ENCODE peak calls at places on chromosomes 16 and 17, in six cellular contexts. One of them, this sample, is unnamed.

GRCh38 chr16:63625141-63625540 is 1496.7 kb downstream of the CDH11 start:
- DNase-seq in left lung: no peak
- DNase-seq in cardiac muscle cell: peak; percentile 45
- DNase-seq in A549: no peak
- DNase-seq in mammary epithelial cell: no peak
- DNase-seq in prostate gland: no peak
- DNase-seq in this sample: no peak

GRCh38 chr16:57141822-57142631 is 43.8 kb downstream of the PSME3IP1 start:
- DNase-seq in A549: no peak
- DNase-seq in mammary epithelial cell: no peak
- DNase-seq in left lung: peak; percentile 55
- DNase-seq in prostate gland: no peak
- DNase-seq in cardiac muscle cell: no peak
- DNase-seq in this sample: no peak

GRCh38 chr16:2481676-2482075 is 6.7 kb downstream of the TBC1D24 start:
- DNase-seq in mammary epithelial cell: no peak
- DNase-seq in left lung: no peak
- DNase-seq in cardiac muscle cell: no peak
- DNase-seq in prostate gland: no peak
- DNase-seq in A549: no peak
- DNase-seq in this sample: no peak

GRCh38 chr16:67120025-67120424 is 10.3 kb downstream of the PHAF1 start:
- DNase-seq in prostate gland: no peak
- DNase-seq in cardiac muscle cell: no peak
- DNase-seq in left lung: no peak
- DNase-seq in A549: no peak
- DNase-seq in mammary epithelial cell: peak; percentile 41
- DNase-seq in this sample: no peak

GRCh38 chr17:47895856-47896671 is at the start of gene SP2:
- DNase-seq in prostate gland: peak; percentile 100
- DNase-seq in cardiac muscle cell: peak; percentile 100
- DNase-seq in left lung: peak; percentile 95
- DNase-seq in mammary epithelial cell: peak; percentile 100
- DNase-seq in A549: peak; percentile 100
- DNase-seq in this sample: peak; percentile 100

GRCh38 chr17:10585529-10585928 is 36.1 kb upstream of the MYH2 start:
- DNase-seq in A549: no peak
- DNase-seq in left lung: no peak
- DNase-seq in mammary epithelial cell: no peak
- DNase-seq in prostate gland: no peak
- DNase-seq in cardiac muscle cell: peak; percentile 56
- DNase-seq in this sample: no peak

GRCh38 chr17:73165616-73166404 is 1.0 kb downstream of the SSTR2 start:
- DNase-seq in prostate gland: no peak
- DNase-seq in A549: no peak
- DNase-seq in cardiac muscle cell: no peak
- DNase-seq in mammary epithelial cell: no peak
- DNase-seq in left lung: no peak
- DNase-seq in this sample: peak; percentile 53

GRCh38 chr17:35778641-35779196 is 16.7 kb downstream of the MMP28 start:
- DNase-seq in mammary epithelial cell: peak; percentile 43
- DNase-seq in cardiac muscle cell: peak; percentile 36
- DNase-seq in A549: no peak
- DNase-seq in left lung: no peak
- DNase-seq in prostate gland: no peak
- DNase-seq in this sample: no peak

GRCh38 chr17:49616546-49617205 is 41.0 kb downstream of the NXPH3 start:
- DNase-seq in cardiac muscle cell: peak; percentile 98
- DNase-seq in prostate gland: no peak
- DNase-seq in A549: no peak
- DNase-seq in mammary epithelial cell: peak; percentile 32
- DNase-seq in left lung: no peak
- DNase-seq in this sample: no peak

GRCh38 chr17:77723909-77724875 is 234.3 kb upstream of the TNRC6C start:
- DNase-seq in cardiac muscle cell: no peak
- DNase-seq in prostate gland: no peak
- DNase-seq in left lung: no peak
- DNase-seq in A549: no peak
- DNase-seq in mammary epithelial cell: no peak
- DNase-seq in this sample: no peak

GRCh38 chr17:64256913-64257807 is 5.9 kb downstream of the TEX2 start:
- DNase-seq in left lung: no peak
- DNase-seq in A549: no peak
- DNase-seq in cardiac muscle cell: peak; percentile 18
- DNase-seq in prostate gland: no peak
- DNase-seq in mammary epithelial cell: peak; percentile 87
- DNase-seq in this sample: peak; percentile 67

GRCh38 chr16:76277099-76278030 is at the start of gene CNTNAP4:
- DNase-seq in prostate gland: no peak
- DNase-seq in mammary epithelial cell: no peak
- DNase-seq in cardiac muscle cell: peak; percentile 8
- DNase-seq in left lung: peak; percentile 61
- DNase-seq in A549: no peak
- DNase-seq in this sample: peak; percentile 6

GRCh38 chr17:888998-889401 is 90.6 kb downstream of the NXN start:
- DNase-seq in mammary epithelial cell: no peak
- DNase-seq in cardiac muscle cell: no peak
- DNase-seq in left lung: no peak
- DNase-seq in prostate gland: no peak
- DNase-seq in A549: no peak
- DNase-seq in this sample: peak; percentile 88

GRCh38 chr16:68798398-68798797 is 44.9 kb upstream of the TANGO6 start:
- DNase-seq in cardiac muscle cell: no peak
- DNase-seq in left lung: no peak
- DNase-seq in mammary epithelial cell: peak; percentile 80
- DNase-seq in prostate gland: peak; percentile 44
- DNase-seq in A549: no peak
- DNase-seq in this sample: no peak

GRCh38 chr17:47205419-47205963 is 3.7 kb upstream of the MYL4 start:
- DNase-seq in A549: no peak
- DNase-seq in mammary epithelial cell: peak; percentile 80
- DNase-seq in prostate gland: peak; percentile 57
- DNase-seq in left lung: no peak
- DNase-seq in cardiac muscle cell: peak; percentile 81
- DNase-seq in this sample: no peak

GRCh38 chr17:62826956-62827355 is 18.8 kb upstream of the MARCHF10 start:
- DNase-seq in cardiac muscle cell: no peak
- DNase-seq in mammary epithelial cell: no peak
- DNase-seq in A549: no peak
- DNase-seq in prostate gland: no peak
- DNase-seq in left lung: no peak
- DNase-seq in this sample: no peak

GRCh38 chr17:66833201-66833600 is 1.7 kb upstream of the CACNG5 start:
- DNase-seq in mammary epithelial cell: no peak
- DNase-seq in cardiac muscle cell: no peak
- DNase-seq in left lung: no peak
- DNase-seq in prostate gland: no peak
- DNase-seq in A549: no peak
- DNase-seq in this sample: no peak

GRCh38 chr17:58156839-58157803 is 8.9 kb downstream of the OR4D1 start:
- DNase-seq in prostate gland: no peak
- DNase-seq in A549: peak; percentile 56
- DNase-seq in cardiac muscle cell: peak; percentile 9
- DNase-seq in left lung: peak; percentile 79
- DNase-seq in mammary epithelial cell: peak; percentile 8
- DNase-seq in this sample: peak; percentile 44

GRCh38 chr16:85796152-85796551 is 3.2 kb downstream of the EMC8 start:
- DNase-seq in cardiac muscle cell: no peak
- DNase-seq in left lung: no peak
- DNase-seq in mammary epithelial cell: no peak
- DNase-seq in A549: no peak
- DNase-seq in prostate gland: no peak
- DNase-seq in this sample: no peak

GRCh38 chr16:22070361-22071351 is 21.7 kb upstream of the VWA3A start:
- DNase-seq in cardiac muscle cell: peak; percentile 63
- DNase-seq in mammary epithelial cell: peak; percentile 58
- DNase-seq in left lung: no peak
- DNase-seq in prostate gland: peak; percentile 47
- DNase-seq in A549: no peak
- DNase-seq in this sample: no peak

GRCh38 chr17:31446195-31446967 is 54.9 kb downstream of the RAB11FIP4 start:
- DNase-seq in mammary epithelial cell: no peak
- DNase-seq in cardiac muscle cell: no peak
- DNase-seq in A549: no peak
- DNase-seq in prostate gland: no peak
- DNase-seq in left lung: no peak
- DNase-seq in this sample: no peak
- TF ChIP-seq CTCF in mammary epithelial cell: peak; percentile 28
- TF ChIP-seq CTCF in cardiac muscle cell: no peak
- TF ChIP-seq CTCF in A549: peak; percentile 27
- TF ChIP-seq CTCF in prostate gland: no peak
- TF ChIP-seq CTCF in left lung: no peak
- TF ChIP-seq CTCF in this sample: no peak

DNA sequence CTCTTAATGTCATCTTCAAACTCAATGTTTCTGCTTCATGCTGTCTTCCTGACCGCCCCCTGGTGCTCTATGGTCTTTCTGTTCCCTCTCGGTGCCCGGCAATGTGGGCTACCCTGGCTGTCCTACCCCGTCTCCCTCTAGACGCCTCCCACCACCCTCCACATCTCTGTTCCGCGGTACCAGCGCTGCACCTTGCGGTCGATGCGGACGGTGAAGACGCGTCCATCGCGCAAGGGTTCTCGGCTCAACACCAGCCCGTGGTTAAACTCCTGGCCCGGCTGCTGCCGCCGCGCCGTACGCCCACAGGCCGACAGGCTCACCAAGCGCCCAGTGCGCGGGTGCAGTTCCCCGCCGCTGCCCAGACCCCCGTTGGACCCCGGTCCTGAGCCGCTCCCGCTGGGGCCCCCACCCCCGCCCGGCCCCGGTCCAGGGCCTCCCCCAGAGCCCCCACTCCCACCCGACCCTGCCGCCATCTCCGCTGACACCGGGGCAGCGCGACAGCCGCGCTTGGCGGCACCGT is at the start of gene NEURL4:
- DNase-seq in A549: no peak
- DNase-seq in mammary epithelial cell: no peak
- DNase-seq in cardiac muscle cell: peak; percentile 27
- DNase-seq in left lung: no peak
- DNase-seq in prostate gland: no peak
- DNase-seq in this sample: peak; percentile 40
- H3K4me3 ChIP-seq in A549: peak within 1 kb of the TSS; percentile 81
- H3K4me3 ChIP-seq in mammary epithelial cell: peak within 1 kb of the TSS; percentile 74
- H3K4me3 ChIP-seq in cardiac muscle cell: peak within 1 kb of the TSS; percentile 81
- H3K4me3 ChIP-seq in left lung: peak within 1 kb of the TSS; percentile 95
- H3K4me3 ChIP-seq in prostate gland: peak within 1 kb of the TSS; percentile 87
- H3K4me3 ChIP-seq in this sample: peak within 1 kb of the TSS; percentile 69

GRCh38 chr16:65909310-65910050 is 457.0 kb upstream of the CDH5 start:
- DNase-seq in mammary epithelial cell: peak; percentile 19
- DNase-seq in A549: no peak
- DNase-seq in left lung: no peak
- DNase-seq in prostate gland: no peak
- DNase-seq in cardiac muscle cell: peak; percentile 50
- DNase-seq in this sample: no peak

GRCh38 chr16:65908568-65908967 is 457.9 kb upstream of the CDH5 start:
- DNase-seq in left lung: no peak
- DNase-seq in A549: no peak
- DNase-seq in prostate gland: no peak
- DNase-seq in cardiac muscle cell: no peak
- DNase-seq in mammary epithelial cell: no peak
- DNase-seq in this sample: no peak

GRCh38 chr16:65905326-65905725 is 461.2 kb upstream of the CDH5 start:
- DNase-seq in mammary epithelial cell: no peak
- DNase-seq in prostate gland: no peak
- DNase-seq in A549: no peak
- DNase-seq in left lung: no peak
- DNase-seq in cardiac muscle cell: no peak
- DNase-seq in this sample: no peak

GRCh38 chr16:65904361-65904760 is 462.1 kb upstream of the CDH5 start:
- DNase-seq in prostate gland: no peak
- DNase-seq in mammary epithelial cell: no peak
- DNase-seq in A549: no peak
- DNase-seq in cardiac muscle cell: no peak
- DNase-seq in left lung: no peak
- DNase-seq in this sample: no peak

GRCh38 chr16:65910291-65910690 is 456.2 kb upstream of the CDH5 start:
- DNase-seq in left lung: no peak
- DNase-seq in mammary epithelial cell: peak; percentile 22
- DNase-seq in cardiac muscle cell: no peak
- DNase-seq in prostate gland: no peak
- DNase-seq in A549: no peak
- DNase-seq in this sample: no peak
- TF ChIP-seq CTCF in left lung: no peak
- TF ChIP-seq CTCF in mammary epithelial cell: no peak
- TF ChIP-seq CTCF in cardiac muscle cell: no peak
- TF ChIP-seq CTCF in prostate gland: no peak
- TF ChIP-seq CTCF in A549: no peak
- TF ChIP-seq CTCF in this sample: no peak

GRCh38 chr17:61460796-61461585 is 8.8 kb downstream of the TBX4 start:
- DNase-seq in left lung: no peak
- DNase-seq in mammary epithelial cell: no peak
- DNase-seq in A549: no peak
- DNase-seq in cardiac muscle cell: no peak
- DNase-seq in prostate gland: no peak
- DNase-seq in this sample: peak; percentile 9

GRCh38 chr17:61462734-61463067 is 10.5 kb downstream of the TBX4 start:
- DNase-seq in A549: no peak
- DNase-seq in left lung: no peak
- DNase-seq in cardiac muscle cell: no peak
- DNase-seq in mammary epithelial cell: no peak
- DNase-seq in prostate gland: no peak
- DNase-seq in this sample: no peak

GRCh38 chr17:61463068-61463980 is 11.1 kb downstream of the TBX4 start:
- DNase-seq in cardiac muscle cell: no peak
- DNase-seq in mammary epithelial cell: no peak
- DNase-seq in A549: no peak
- DNase-seq in left lung: no peak
- DNase-seq in prostate gland: no peak
- DNase-seq in this sample: no peak

GRCh38 chr17:61461586-61461966 is 9.4 kb downstream of the TBX4 start:
- DNase-seq in prostate gland: no peak
- DNase-seq in mammary epithelial cell: no peak
- DNase-seq in left lung: no peak
- DNase-seq in cardiac muscle cell: no peak
- DNase-seq in A549: no peak
- DNase-seq in this sample: no peak

DNA sequence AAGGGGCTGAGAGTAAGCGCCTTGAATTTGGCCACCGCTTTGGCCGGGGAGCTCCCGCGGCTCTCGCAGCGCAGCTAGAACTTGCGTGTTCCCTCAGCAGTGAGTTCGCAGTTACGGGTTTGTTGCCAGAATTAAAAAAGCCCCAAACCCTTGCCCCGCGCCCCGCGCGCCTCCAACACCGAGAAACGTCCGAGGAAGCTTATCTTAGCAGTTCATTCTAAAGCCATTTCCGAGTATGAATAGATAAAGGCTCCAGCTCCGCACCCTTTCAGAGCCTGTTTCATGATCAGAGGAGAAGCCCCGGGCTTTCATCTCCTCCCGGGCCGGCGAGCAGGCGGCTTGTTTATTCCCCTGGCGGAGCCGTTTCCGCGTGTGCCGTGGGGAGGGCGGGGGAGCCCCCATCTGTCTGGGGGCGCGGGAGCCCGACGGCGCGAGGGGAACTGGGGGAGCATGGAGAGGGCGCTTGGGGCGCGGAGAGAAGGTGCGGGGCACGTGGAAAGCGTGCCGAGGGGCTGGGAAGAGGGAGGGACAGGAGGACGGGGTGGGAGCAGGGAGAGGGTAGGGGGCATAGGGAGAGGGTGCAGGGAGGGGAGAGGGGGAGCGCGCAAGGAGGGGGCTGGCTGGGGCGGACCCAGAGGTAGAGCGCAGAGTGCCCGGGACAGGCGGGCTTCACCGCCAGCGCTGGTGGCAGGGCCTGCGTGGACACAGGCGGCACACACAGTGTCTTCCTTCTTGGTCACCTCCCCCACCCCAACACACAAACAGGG is 9.9 kb downstream of the TBX4 start:
- DNase-seq in left lung: no peak
- DNase-seq in cardiac muscle cell: peak; percentile 18
- DNase-seq in A549: no peak
- DNase-seq in mammary epithelial cell: no peak
- DNase-seq in prostate gland: no peak
- DNase-seq in this sample: no peak
- H3K4me3 ChIP-seq in left lung: no peak overlapping the region
- H3K4me3 ChIP-seq in cardiac muscle cell: peak overlapping the region; percentile 20
- H3K4me3 ChIP-seq in A549: no peak overlapping the region
- H3K4me3 ChIP-seq in mammary epithelial cell: no peak overlapping the region
- H3K4me3 ChIP-seq in prostate gland: peak overlapping the region; percentile 13
- H3K4me3 ChIP-seq in this sample: no peak overlapping the region